ENCODE peak calls at places on chromosomes 4 and X, in five cellular contexts. One of them, this sample, is unnamed.

GRCh38 chr4:6071959-6072720 is 53.9 kb upstream of the C4orf50 start:
- DNase-seq in HCT116: no peak
- DNase-seq in PC-3: no peak
- DNase-seq in GM23248: peak; percentile 4
- DNase-seq in hepatocyte: peak; percentile 69
- DNase-seq in this sample: peak; percentile 46

GRCh38 chr4:70772929-70773555 is 51.3 kb downstream of the RUFY3 start:
- DNase-seq in GM23248: no peak
- DNase-seq in PC-3: no peak
- DNase-seq in HCT116: no peak
- DNase-seq in hepatocyte: no peak
- DNase-seq in this sample: no peak

GRCh38 chr4:94623507-94623906 is 134.2 kb upstream of the BMPR1B start:
- DNase-seq in GM23248: no peak
- DNase-seq in HCT116: no peak
- DNase-seq in PC-3: no peak
- DNase-seq in hepatocyte: no peak
- DNase-seq in this sample: no peak

GRCh38 chrX:40950546-40950945 is 134.7 kb upstream of the USP9X start:
- DNase-seq in GM23248: no peak
- DNase-seq in hepatocyte: no peak
- DNase-seq in PC-3: no peak
- DNase-seq in HCT116: no peak
- DNase-seq in this sample: no peak

GRCh38 chrX:1751781-1752180 is 136.9 kb downstream of the ASMT start:
- DNase-seq in GM23248: no peak
- DNase-seq in HCT116: no peak
- DNase-seq in hepatocyte: no peak
- DNase-seq in PC-3: no peak
- DNase-seq in this sample: no peak

GRCh38 chr4:148447672-148448071 is 5.5 kb upstream of the NR3C2 start:
- DNase-seq in hepatocyte: no peak
- DNase-seq in HCT116: no peak
- DNase-seq in GM23248: peak; percentile 42
- DNase-seq in PC-3: peak; percentile 26
- DNase-seq in this sample: no peak

GRCh38 chr4:53563824-53564223 is 27.5 kb downstream of the LNX1 start:
- DNase-seq in hepatocyte: no peak
- DNase-seq in GM23248: peak; percentile 84
- DNase-seq in HCT116: no peak
- DNase-seq in PC-3: peak; percentile 72
- DNase-seq in this sample: no peak

GRCh38 chr4:11313157-11313943 is 115.3 kb downstream of the HS3ST1 start:
- DNase-seq in PC-3: peak; percentile 5
- DNase-seq in HCT116: no peak
- DNase-seq in hepatocyte: no peak
- DNase-seq in GM23248: no peak
- DNase-seq in this sample: no peak

GRCh38 chrX:10233173-10233572 is 76.4 kb downstream of the CLCN4 start:
- DNase-seq in GM23248: peak; percentile 39
- DNase-seq in HCT116: no peak
- DNase-seq in PC-3: no peak
- DNase-seq in hepatocyte: no peak
- DNase-seq in this sample: no peak

GRCh38 chrX:15269120-15269519 is 763 bp downstream of the ASB9 start:
- DNase-seq in PC-3: peak; percentile 70
- DNase-seq in hepatocyte: no peak
- DNase-seq in HCT116: no peak
- DNase-seq in GM23248: no peak
- DNase-seq in this sample: no peak

GRCh38 chr4:123055943-123056342 is 133.5 kb upstream of the NUDT6 start:
- DNase-seq in HCT116: no peak
- DNase-seq in GM23248: peak; percentile 45
- DNase-seq in hepatocyte: no peak
- DNase-seq in PC-3: peak; percentile 23
- DNase-seq in this sample: no peak

GRCh38 chr4:6733358-6734164 is 17.6 kb downstream of the BLOC1S4 start:
- DNase-seq in HCT116: no peak
- DNase-seq in GM23248: no peak
- DNase-seq in PC-3: no peak
- DNase-seq in hepatocyte: peak; percentile 61
- DNase-seq in this sample: peak; percentile 9

GRCh38 chrX:14801136-14801535 is 71.7 kb downstream of the FANCB start:
- DNase-seq in PC-3: peak; percentile 62
- DNase-seq in HCT116: no peak
- DNase-seq in hepatocyte: no peak
- DNase-seq in GM23248: peak; percentile 63
- DNase-seq in this sample: no peak

GRCh38 chrX:9676311-9676710 is 89.3 kb downstream of the GPR143 start:
- DNase-seq in HCT116: no peak
- DNase-seq in hepatocyte: no peak
- DNase-seq in GM23248: peak; percentile 32
- DNase-seq in PC-3: no peak
- DNase-seq in this sample: no peak

GRCh38 chr4:11741190-11741652 is 312.5 kb upstream of the HS3ST1 start:
- DNase-seq in PC-3: peak; percentile 39
- DNase-seq in HCT116: no peak
- DNase-seq in GM23248: no peak
- DNase-seq in hepatocyte: no peak
- DNase-seq in this sample: no peak

GRCh38 chrX:74291577-74291963 is 12.4 kb upstream of the ZCCHC13 start:
- DNase-seq in HCT116: no peak
- DNase-seq in GM23248: no peak
- DNase-seq in PC-3: no peak
- DNase-seq in hepatocyte: no peak
- DNase-seq in this sample: no peak

GRCh38 chr4:155079866-155080265 is 128.6 kb upstream of the NPY2R start:
- DNase-seq in PC-3: peak; percentile 78
- DNase-seq in GM23248: no peak
- DNase-seq in HCT116: no peak
- DNase-seq in hepatocyte: no peak
- DNase-seq in this sample: no peak

GRCh38 chr4:22014222-22014741 is 65.7 kb upstream of the KCNIP4 start:
- DNase-seq in GM23248: peak; percentile 78
- DNase-seq in PC-3: no peak
- DNase-seq in hepatocyte: no peak
- DNase-seq in HCT116: no peak
- DNase-seq in this sample: no peak

GRCh38 chrX:71660562-71661416 is 6.6 kb upstream of the LOC101059915 start:
- DNase-seq in GM23248: no peak
- DNase-seq in hepatocyte: no peak
- DNase-seq in PC-3: no peak
- DNase-seq in HCT116: no peak
- DNase-seq in this sample: no peak

GRCh38 chrX:39753296-39753996 is 344.3 kb downstream of the BCOR start:
- DNase-seq in GM23248: no peak
- DNase-seq in HCT116: no peak
- DNase-seq in hepatocyte: peak; percentile 69
- DNase-seq in PC-3: no peak
- DNase-seq in this sample: no peak

GRCh38 chr4:174716986-174717770 is 111.9 kb downstream of the GLRA3 start:
- DNase-seq in HCT116: no peak
- DNase-seq in PC-3: no peak
- DNase-seq in hepatocyte: no peak
- DNase-seq in GM23248: no peak
- DNase-seq in this sample: no peak

GRCh38 chr4:111905511-111905910 is 239.7 kb upstream of the FAM241A start:
- DNase-seq in GM23248: no peak
- DNase-seq in hepatocyte: no peak
- DNase-seq in PC-3: no peak
- DNase-seq in HCT116: no peak
- DNase-seq in this sample: no peak

GRCh38 chr4:4308800-4309441 is 18.9 kb downstream of the ZBTB49 start:
- DNase-seq in PC-3: no peak
- DNase-seq in hepatocyte: no peak
- DNase-seq in GM23248: peak; percentile 80
- DNase-seq in HCT116: no peak
- DNase-seq in this sample: no peak

GRCh38 chr4:5857199-5857598 is 35.7 kb downstream of the CRMP1 start:
- DNase-seq in PC-3: no peak
- DNase-seq in GM23248: no peak
- DNase-seq in HCT116: no peak
- DNase-seq in hepatocyte: no peak
- DNase-seq in this sample: no peak

GRCh38 chr4:120724656-120725055 is 197.9 kb downstream of the PRDM5 start:
- DNase-seq in PC-3: no peak
- DNase-seq in GM23248: no peak
- DNase-seq in HCT116: no peak
- DNase-seq in hepatocyte: no peak
- DNase-seq in this sample: no peak

GRCh38 chrX:123424546-123424945 is 240.5 kb downstream of the GRIA3 start:
- DNase-seq in PC-3: peak; percentile 91
- DNase-seq in GM23248: peak; percentile 78
- DNase-seq in hepatocyte: no peak
- DNase-seq in HCT116: no peak
- DNase-seq in this sample: no peak

GRCh38 chr4:25970241-25970675 is 56.2 kb downstream of the SMIM20 start:
- DNase-seq in GM23248: no peak
- DNase-seq in HCT116: no peak
- DNase-seq in hepatocyte: no peak
- DNase-seq in PC-3: no peak
- DNase-seq in this sample: no peak

GRCh38 chr4:86928400-86929255 is 6.2 kb upstream of the AFF1 start:
- DNase-seq in hepatocyte: no peak
- DNase-seq in PC-3: no peak
- DNase-seq in GM23248: no peak
- DNase-seq in HCT116: no peak
- DNase-seq in this sample: no peak

GRCh38 chrX:134369576-134369975 is 90.4 kb upstream of the HPRT1 start:
- DNase-seq in GM23248: no peak
- DNase-seq in HCT116: no peak
- DNase-seq in hepatocyte: no peak
- DNase-seq in PC-3: no peak
- DNase-seq in this sample: no peak

DNA sequence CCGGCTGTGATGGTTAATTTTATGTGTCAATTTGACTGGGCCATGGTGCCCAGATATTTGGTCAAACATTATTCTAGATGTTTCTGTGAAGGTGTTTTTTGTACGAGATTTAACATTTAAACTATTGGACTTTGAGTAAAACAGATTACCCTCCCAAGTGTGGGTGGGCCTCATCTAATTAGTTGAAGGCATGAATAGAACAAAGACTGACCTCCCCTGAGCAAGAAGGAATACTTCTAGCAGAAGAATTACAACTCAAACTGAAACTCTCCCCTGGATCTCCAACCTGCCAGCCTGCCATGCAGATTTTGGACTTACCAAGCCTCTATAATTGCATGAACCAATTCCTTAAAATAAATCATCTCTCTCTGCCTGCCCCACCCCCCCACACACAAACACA is 132.5 kb downstream of the DHX15 start:
- DNase-seq in PC-3: no peak
- DNase-seq in GM23248: no peak
- DNase-seq in hepatocyte: no peak
- DNase-seq in HCT116: no peak
- DNase-seq in this sample: no peak
- H3K4me3 ChIP-seq in PC-3: no peak overlapping the region
- H3K4me3 ChIP-seq in GM23248: no peak overlapping the region
- H3K4me3 ChIP-seq in hepatocyte: no peak overlapping the region
- H3K4me3 ChIP-seq in HCT116: no peak overlapping the region
- H3K4me3 ChIP-seq in this sample: no peak overlapping the region

DNA sequence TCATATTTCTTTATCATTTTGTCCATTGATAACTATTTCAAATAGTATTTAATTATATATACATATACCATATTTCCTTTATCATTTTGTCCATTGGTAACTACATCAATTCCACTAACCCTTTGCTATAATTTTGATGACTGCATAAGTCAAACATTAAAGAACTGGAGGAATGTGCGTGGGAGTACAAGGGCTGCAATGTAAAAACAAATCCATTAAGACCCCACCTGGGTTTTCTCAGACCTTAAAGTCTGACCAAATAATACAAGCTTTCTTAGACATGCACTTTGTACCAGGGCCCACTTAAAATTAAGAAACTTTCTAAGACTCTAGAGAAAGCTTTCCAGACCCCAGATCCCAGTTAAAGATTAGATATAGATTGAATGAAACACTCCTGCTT is 1622.4 kb upstream of the PCDH10 start:
- DNase-seq in PC-3: no peak
- DNase-seq in GM23248: no peak
- DNase-seq in hepatocyte: no peak
- DNase-seq in HCT116: no peak
- DNase-seq in this sample: no peak
- H2AFZ ChIP-seq in PC-3: no peak overlapping the region
- H2AFZ ChIP-seq in GM23248: no peak overlapping the region
- H2AFZ ChIP-seq in hepatocyte: no peak overlapping the region
- H2AFZ ChIP-seq in HCT116: no peak overlapping the region
- H2AFZ ChIP-seq in this sample: no peak overlapping the region

GRCh38 chr4:2424581-2424980 is 5.8 kb downstream of the CFAP99 start:
- DNase-seq in GM23248: peak; percentile 74
- DNase-seq in HCT116: no peak
- DNase-seq in PC-3: no peak
- DNase-seq in hepatocyte: no peak
- DNase-seq in this sample: no peak

GRCh38 chr4:2426069-2426397 is 7.3 kb downstream of the CFAP99 start:
- DNase-seq in hepatocyte: no peak
- DNase-seq in HCT116: no peak
- DNase-seq in PC-3: no peak
- DNase-seq in GM23248: no peak
- DNase-seq in this sample: no peak

GRCh38 chr4:2426711-2427275 is 8.0 kb downstream of the CFAP99 start:
- DNase-seq in GM23248: no peak
- DNase-seq in HCT116: no peak
- DNase-seq in PC-3: no peak
- DNase-seq in hepatocyte: no peak
- DNase-seq in this sample: no peak

GRCh38 chr4:2423695-2424094 is 4.9 kb downstream of the CFAP99 start:
- DNase-seq in hepatocyte: no peak
- DNase-seq in HCT116: no peak
- DNase-seq in GM23248: no peak
- DNase-seq in PC-3: no peak
- DNase-seq in this sample: no peak

GRCh38 chr4:2425386-2426068 is 6.8 kb downstream of the CFAP99 start:
- DNase-seq in HCT116: no peak
- DNase-seq in hepatocyte: no peak
- DNase-seq in PC-3: no peak
- DNase-seq in GM23248: no peak
- DNase-seq in this sample: no peak
- TF ChIP-seq EZH2phosphoT487 in HCT116: no peak
- TF ChIP-seq EZH2phosphoT487 in hepatocyte: no peak
- TF ChIP-seq EZH2phosphoT487 in PC-3: no peak
- TF ChIP-seq EZH2phosphoT487 in GM23248: no peak
- TF ChIP-seq EZH2phosphoT487 in this sample: no peak

GRCh38 chr4:947491-947971 is 15.3 kb downstream of the TMEM175 start:
- DNase-seq in GM23248: no peak
- DNase-seq in PC-3: no peak
- DNase-seq in HCT116: no peak
- DNase-seq in hepatocyte: no peak
- DNase-seq in this sample: peak; percentile 31

GRCh38 chr4:948101-948935 is 16.1 kb downstream of the TMEM175 start:
- DNase-seq in hepatocyte: peak; percentile 34
- DNase-seq in PC-3: no peak
- DNase-seq in HCT116: no peak
- DNase-seq in GM23248: no peak
- DNase-seq in this sample: peak; percentile 14

GRCh38 chr4:946517-947471 is 14.5 kb downstream of the TMEM175 start:
- DNase-seq in PC-3: no peak
- DNase-seq in hepatocyte: no peak
- DNase-seq in HCT116: no peak
- DNase-seq in GM23248: no peak
- DNase-seq in this sample: peak; percentile 12

GRCh38 chr4:946103-946450 is 13.8 kb downstream of the TMEM175 start:
- DNase-seq in GM23248: no peak
- DNase-seq in PC-3: no peak
- DNase-seq in HCT116: no peak
- DNase-seq in hepatocyte: no peak
- DNase-seq in this sample: no peak

GRCh38 chr4:945274-946102 is 13.2 kb downstream of the TMEM175 start:
- DNase-seq in hepatocyte: no peak
- DNase-seq in HCT116: no peak
- DNase-seq in PC-3: no peak
- DNase-seq in GM23248: no peak
- DNase-seq in this sample: peak; percentile 19
- H3K4me3 ChIP-seq in hepatocyte: no peak overlapping the region
- H3K4me3 ChIP-seq in HCT116: no peak overlapping the region
- H3K4me3 ChIP-seq in PC-3: no peak overlapping the region
- H3K4me3 ChIP-seq in GM23248: no peak overlapping the region
- H3K4me3 ChIP-seq in this sample: no peak overlapping the region

This sample was measured in SK-N-SH.